ENCODE peak calls at places on chromosomes 12 and 14, in six cellular contexts. One of them, this sample, is unnamed.

GRCh38 chr12:9736931-9737705 is 4.2 kb upstream of the CLECL1 start:
- DNase-seq in tibial artery: no peak
- DNase-seq in hepatocyte: no peak
- DNase-seq in MM.1S: no peak
- DNase-seq in Peyer's patch: no peak
- DNase-seq in brain microvascular endothelial cell: no peak
- DNase-seq in this sample: no peak

GRCh38 chr12:50119387-50119786 is 7.4 kb downstream of the COX14 start:
- DNase-seq in hepatocyte: no peak
- DNase-seq in MM.1S: no peak
- DNase-seq in tibial artery: no peak
- DNase-seq in Peyer's patch: no peak
- DNase-seq in brain microvascular endothelial cell: no peak
- DNase-seq in this sample: peak

GRCh38 chr14:85527006-85527405 is 2.9 kb upstream of the FLRT2 start:
- DNase-seq in tibial artery: no peak
- DNase-seq in brain microvascular endothelial cell: peak
- DNase-seq in Peyer's patch: no peak
- DNase-seq in MM.1S: no peak
- DNase-seq in hepatocyte: no peak
- DNase-seq in this sample: no peak

GRCh38 chr12:45834809-45835208 is 105.3 kb downstream of the ARID2 start:
- DNase-seq in tibial artery: no peak
- DNase-seq in hepatocyte: no peak
- DNase-seq in brain microvascular endothelial cell: no peak
- DNase-seq in MM.1S: no peak
- DNase-seq in Peyer's patch: no peak
- DNase-seq in this sample: no peak

GRCh38 chr14:86057018-86057667 is 527.2 kb downstream of the FLRT2 start:
- DNase-seq in hepatocyte: peak
- DNase-seq in Peyer's patch: no peak
- DNase-seq in tibial artery: no peak
- DNase-seq in brain microvascular endothelial cell: no peak
- DNase-seq in MM.1S: peak
- DNase-seq in this sample: no peak

GRCh38 chr12:111150894-111151293 is 218.0 kb downstream of the PHETA1 start:
- DNase-seq in brain microvascular endothelial cell: no peak
- DNase-seq in hepatocyte: no peak
- DNase-seq in tibial artery: no peak
- DNase-seq in Peyer's patch: no peak
- DNase-seq in MM.1S: no peak
- DNase-seq in this sample: no peak

GRCh38 chr12:86249856-86250255 is 6.3 kb downstream of the MGAT4C start:
- DNase-seq in MM.1S: no peak
- DNase-seq in brain microvascular endothelial cell: peak
- DNase-seq in Peyer's patch: no peak
- DNase-seq in tibial artery: no peak
- DNase-seq in hepatocyte: no peak
- DNase-seq in this sample: no peak

GRCh38 chr12:89305373-89305772 is 46.9 kb downstream of the DUSP6 start:
- DNase-seq in Peyer's patch: no peak
- DNase-seq in hepatocyte: no peak
- DNase-seq in tibial artery: no peak
- DNase-seq in brain microvascular endothelial cell: no peak
- DNase-seq in MM.1S: no peak
- DNase-seq in this sample: no peak

GRCh38 chr14:84131924-84132323 is 1398.0 kb upstream of the FLRT2 start:
- DNase-seq in brain microvascular endothelial cell: no peak
- DNase-seq in Peyer's patch: no peak
- DNase-seq in hepatocyte: no peak
- DNase-seq in MM.1S: no peak
- DNase-seq in tibial artery: no peak
- DNase-seq in this sample: no peak

GRCh38 chr12:79187032-79187431 is 322.5 kb downstream of the SYT1 start:
- DNase-seq in tibial artery: no peak
- DNase-seq in hepatocyte: no peak
- DNase-seq in MM.1S: peak
- DNase-seq in brain microvascular endothelial cell: no peak
- DNase-seq in Peyer's patch: no peak
- DNase-seq in this sample: no peak

GRCh38 chr12:9344540-9344939 is 136.3 kb upstream of the PZP start:
- DNase-seq in Peyer's patch: no peak
- DNase-seq in hepatocyte: no peak
- DNase-seq in MM.1S: no peak
- DNase-seq in brain microvascular endothelial cell: no peak
- DNase-seq in tibial artery: no peak
- DNase-seq in this sample: no peak

GRCh38 chr14:61188196-61188595 is 92.9 kb downstream of the TMEM30B start:
- DNase-seq in Peyer's patch: no peak
- DNase-seq in MM.1S: no peak
- DNase-seq in tibial artery: peak
- DNase-seq in brain microvascular endothelial cell: peak
- DNase-seq in hepatocyte: no peak
- DNase-seq in this sample: peak

GRCh38 chr12:53659011-53659551 is 16.8 kb downstream of the ATP5MC2 start:
- DNase-seq in brain microvascular endothelial cell: peak
- DNase-seq in MM.1S: no peak
- DNase-seq in hepatocyte: peak
- DNase-seq in Peyer's patch: no peak
- DNase-seq in tibial artery: peak
- DNase-seq in this sample: peak

GRCh38 chr12:108823804-108824203 is 33.6 kb downstream of the SSH1 start:
- DNase-seq in tibial artery: no peak
- DNase-seq in hepatocyte: no peak
- DNase-seq in MM.1S: no peak
- DNase-seq in Peyer's patch: no peak
- DNase-seq in brain microvascular endothelial cell: no peak
- DNase-seq in this sample: no peak

GRCh38 chr14:21069388-21070082 is 569 bp upstream of the ARHGEF40 start:
- DNase-seq in tibial artery: peak
- DNase-seq in MM.1S: no peak
- DNase-seq in hepatocyte: peak
- DNase-seq in Peyer's patch: no peak
- DNase-seq in brain microvascular endothelial cell: no peak
- DNase-seq in this sample: no peak

GRCh38 chr12:83823386-83824045 is 1089.1 kb downstream of the SLC6A15 start:
- DNase-seq in MM.1S: peak
- DNase-seq in hepatocyte: peak
- DNase-seq in Peyer's patch: no peak
- DNase-seq in brain microvascular endothelial cell: peak
- DNase-seq in tibial artery: no peak
- DNase-seq in this sample: no peak

GRCh38 chr12:98238513-98238912 is 276.9 kb upstream of the TMPO start:
- DNase-seq in tibial artery: no peak
- DNase-seq in brain microvascular endothelial cell: no peak
- DNase-seq in MM.1S: no peak
- DNase-seq in hepatocyte: no peak
- DNase-seq in Peyer's patch: no peak
- DNase-seq in this sample: no peak

GRCh38 chr12:100987552-100988277 is 193.1 kb downstream of the ANO4 start:
- DNase-seq in MM.1S: peak
- DNase-seq in hepatocyte: peak
- DNase-seq in brain microvascular endothelial cell: peak
- DNase-seq in tibial artery: no peak
- DNase-seq in Peyer's patch: no peak
- DNase-seq in this sample: no peak

GRCh38 chr14:26138764-26139445 is 458.9 kb downstream of the NOVA1 start:
- DNase-seq in hepatocyte: peak
- DNase-seq in brain microvascular endothelial cell: peak
- DNase-seq in tibial artery: no peak
- DNase-seq in MM.1S: no peak
- DNase-seq in Peyer's patch: no peak
- DNase-seq in this sample: no peak

GRCh38 chr14:95862243-95862642 is 14.4 kb upstream of the TUNAR start:
- DNase-seq in Peyer's patch: no peak
- DNase-seq in tibial artery: no peak
- DNase-seq in MM.1S: no peak
- DNase-seq in hepatocyte: peak
- DNase-seq in brain microvascular endothelial cell: peak
- DNase-seq in this sample: no peak

GRCh38 chr12:92138144-92138543 is 7.5 kb downstream of the BTG1 start:
- DNase-seq in tibial artery: no peak
- DNase-seq in Peyer's patch: no peak
- DNase-seq in hepatocyte: no peak
- DNase-seq in brain microvascular endothelial cell: no peak
- DNase-seq in MM.1S: peak
- DNase-seq in this sample: no peak

GRCh38 chr14:60722836-60723217 is 1.3 kb downstream of the SIX4 start:
- DNase-seq in brain microvascular endothelial cell: no peak
- DNase-seq in Peyer's patch: no peak
- DNase-seq in tibial artery: no peak
- DNase-seq in hepatocyte: peak
- DNase-seq in MM.1S: no peak
- DNase-seq in this sample: no peak

GRCh38 chr14:56590535-56590951 is 10.9 kb downstream of the TMEM260 start:
- DNase-seq in Peyer's patch: no peak
- DNase-seq in MM.1S: no peak
- DNase-seq in brain microvascular endothelial cell: no peak
- DNase-seq in tibial artery: no peak
- DNase-seq in hepatocyte: no peak
- DNase-seq in this sample: no peak

GRCh38 chr12:75565795-75566194 is 54.4 kb upstream of the KRR1 start:
- DNase-seq in hepatocyte: no peak
- DNase-seq in MM.1S: no peak
- DNase-seq in Peyer's patch: no peak
- DNase-seq in tibial artery: no peak
- DNase-seq in brain microvascular endothelial cell: no peak
- DNase-seq in this sample: no peak

GRCh38 chr14:21054123-21054767 is 3.4 kb upstream of the RNASE8 start:
- DNase-seq in brain microvascular endothelial cell: no peak
- DNase-seq in hepatocyte: peak
- DNase-seq in tibial artery: no peak
- DNase-seq in Peyer's patch: no peak
- DNase-seq in MM.1S: no peak
- DNase-seq in this sample: no peak

GRCh38 chr14:37129047-37129446 is 43.4 kb downstream of the SLC25A21 start:
- DNase-seq in brain microvascular endothelial cell: no peak
- DNase-seq in hepatocyte: no peak
- DNase-seq in MM.1S: no peak
- DNase-seq in Peyer's patch: no peak
- DNase-seq in tibial artery: no peak
- DNase-seq in this sample: no peak

GRCh38 chr12:65673732-65674131 is 150.6 kb upstream of the HMGA2 start:
- DNase-seq in brain microvascular endothelial cell: no peak
- DNase-seq in Peyer's patch: no peak
- DNase-seq in tibial artery: no peak
- DNase-seq in hepatocyte: no peak
- DNase-seq in MM.1S: no peak
- DNase-seq in this sample: no peak
- TF ChIP-seq CTCF in brain microvascular endothelial cell: no peak
- TF ChIP-seq CTCF in Peyer's patch: no peak
- TF ChIP-seq CTCF in tibial artery: peak
- TF ChIP-seq CTCF in hepatocyte: peak
- TF ChIP-seq CTCF in MM.1S: no peak
- TF ChIP-seq CTCF in this sample: no peak

GRCh38 chr12:120833849-120834248 is 70.3 kb downstream of the SPPL3 start:
- DNase-seq in MM.1S: peak
- DNase-seq in hepatocyte: no peak
- DNase-seq in brain microvascular endothelial cell: no peak
- DNase-seq in Peyer's patch: no peak
- DNase-seq in tibial artery: no peak
- DNase-seq in this sample: no peak

GRCh38 chr12:120834489-120835303 is 69.5 kb downstream of the SPPL3 start:
- DNase-seq in hepatocyte: no peak
- DNase-seq in tibial artery: no peak
- DNase-seq in MM.1S: peak
- DNase-seq in Peyer's patch: no peak
- DNase-seq in brain microvascular endothelial cell: no peak
- DNase-seq in this sample: no peak

GRCh38 chr12:120835304-120835612 is 68.9 kb downstream of the SPPL3 start:
- DNase-seq in tibial artery: no peak
- DNase-seq in brain microvascular endothelial cell: no peak
- DNase-seq in Peyer's patch: no peak
- DNase-seq in MM.1S: no peak
- DNase-seq in hepatocyte: no peak
- DNase-seq in this sample: no peak

GRCh38 chr12:120835657-120836056 is 68.5 kb downstream of the SPPL3 start:
- DNase-seq in MM.1S: no peak
- DNase-seq in brain microvascular endothelial cell: no peak
- DNase-seq in Peyer's patch: no peak
- DNase-seq in tibial artery: no peak
- DNase-seq in hepatocyte: no peak
- DNase-seq in this sample: no peak

DNA sequence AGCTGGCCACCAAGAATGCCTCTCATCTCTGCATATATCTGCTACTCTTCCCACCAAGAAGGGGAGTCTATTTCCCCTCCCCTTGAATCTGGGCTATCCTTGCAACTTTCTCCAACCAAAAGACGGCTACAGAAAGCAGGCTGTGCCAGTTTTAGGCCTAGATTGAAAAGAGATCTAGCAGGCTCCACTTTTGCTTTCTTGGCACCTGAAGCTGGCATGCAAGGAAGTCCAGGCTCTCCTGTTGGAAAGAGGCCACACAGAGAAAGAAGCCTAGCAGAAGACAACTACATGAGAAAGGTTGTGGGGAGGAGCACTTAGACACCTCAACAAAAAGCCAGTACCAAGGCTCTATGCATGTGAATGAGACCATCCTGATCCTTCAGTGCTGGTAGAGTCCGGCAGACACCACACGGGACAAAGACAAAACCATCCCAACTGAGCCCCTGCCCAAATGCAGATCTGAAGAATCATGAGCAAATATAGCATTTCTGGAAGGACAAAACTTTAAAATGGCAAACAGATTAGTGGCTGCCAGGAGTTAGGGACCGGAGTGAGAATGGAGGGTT is 68.0 kb downstream of the SPPL3 start:
- DNase-seq in brain microvascular endothelial cell: no peak
- DNase-seq in MM.1S: no peak
- DNase-seq in hepatocyte: no peak
- DNase-seq in Peyer's patch: no peak
- DNase-seq in tibial artery: no peak
- DNase-seq in this sample: no peak
- H3K4me3 ChIP-seq in brain microvascular endothelial cell: no peak
- H3K4me3 ChIP-seq in MM.1S: no peak
- H3K4me3 ChIP-seq in hepatocyte: no peak
- H3K4me3 ChIP-seq in Peyer's patch: no peak
- H3K4me3 ChIP-seq in tibial artery: no peak
- H3K4me3 ChIP-seq in this sample: no peak

DNA sequence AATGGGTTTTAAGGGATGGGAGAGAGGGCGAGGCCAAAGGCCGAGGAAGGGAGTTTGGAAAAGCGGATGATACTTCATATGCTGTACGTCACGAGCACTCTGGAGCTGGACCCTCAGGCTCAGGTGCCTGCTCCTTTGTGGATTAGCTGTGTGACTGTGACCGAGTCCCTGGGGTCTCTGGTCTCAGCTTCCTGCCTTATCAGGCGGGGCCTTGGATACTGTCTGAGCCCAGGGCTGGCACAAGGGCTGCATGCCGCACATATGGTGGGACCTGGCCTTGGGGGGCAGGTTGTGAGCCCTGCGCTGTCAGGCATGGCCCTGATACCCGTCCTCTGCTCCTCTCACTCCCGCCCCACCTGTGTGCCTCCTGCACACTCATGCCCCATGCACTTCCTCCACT is 95.3 kb downstream of the ADGRD1 start:
- DNase-seq in hepatocyte: no peak
- DNase-seq in brain microvascular endothelial cell: no peak
- DNase-seq in tibial artery: no peak
- DNase-seq in MM.1S: no peak
- DNase-seq in Peyer's patch: no peak
- DNase-seq in this sample: no peak
- H3K27ac ChIP-seq in hepatocyte: no peak
- H3K27ac ChIP-seq in brain microvascular endothelial cell: no peak
- H3K27ac ChIP-seq in tibial artery: no peak
- H3K27ac ChIP-seq in MM.1S: no peak
- H3K27ac ChIP-seq in Peyer's patch: no peak
- H3K27ac ChIP-seq in this sample: no peak

GRCh38 chr14:76117789-76118188 is 33.9 kb upstream of the GPATCH2L start:
- DNase-seq in brain microvascular endothelial cell: no peak
- DNase-seq in tibial artery: no peak
- DNase-seq in hepatocyte: no peak
- DNase-seq in Peyer's patch: no peak
- DNase-seq in MM.1S: no peak
- DNase-seq in this sample: no peak
- TF ChIP-seq CTCF in brain microvascular endothelial cell: no peak
- TF ChIP-seq CTCF in tibial artery: no peak
- TF ChIP-seq CTCF in hepatocyte: no peak
- TF ChIP-seq CTCF in Peyer's patch: no peak
- TF ChIP-seq CTCF in MM.1S: no peak
- TF ChIP-seq CTCF in this sample: no peak

This sample was measured in coronary artery.